ENCODE peak calls at places on chromosomes 3 and 15, in eight cellular contexts. A, U, T, N, V, Z, P and C are unnamed samples.

GRCh38 chr3:31802981-31803380 is 178.1 kb downstream of the OSBPL10 start:
- DNase-seq in Z (no peak), T (no peak), P (no peak), U (no peak), N (no peak), V (no peak), A (no peak), C (no peak)

GRCh38 chr3:194537732-194538247 is 51.0 kb upstream of the ATP13A3 start:
- DNase-seq in T (peak; percentile 60), P (no peak), V (no peak), Z (no peak), N (no peak), A (peak; percentile 89), U (no peak), C (no peak)

GRCh38 chr3:72446406-72447058 is 401.7 kb downstream of the SHQ1 start:
- DNase-seq in N (peak; percentile 70), Z (no peak), A (peak; percentile 47), P (no peak), U (peak; percentile 56), V (no peak), T (no peak), C (no peak)

GRCh38 chr15:29141908-29142747 is 127.5 kb downstream of the NSMCE3 start:
- DNase-seq in Z (no peak), T (no peak), V (no peak), N (peak; percentile 15), U (no peak), P (no peak), A (no peak), C (no peak)

GRCh38 chr15:101115887-101116680 is 135.8 kb downstream of the CHSY1 start:
- DNase-seq in Z (peak; percentile 59), U (no peak), T (no peak), N (no peak), P (peak; percentile 84), V (no peak), A (peak; percentile 54), C (no peak)

GRCh38 chr3:128066111-128066510 is 13.9 kb downstream of the SEC61A1 start:
- DNase-seq in N (no peak), T (no peak), A (no peak), V (no peak), Z (no peak), U (no peak), P (no peak), C (no peak)

GRCh38 chr15:34729056-34729455 is 25.7 kb downstream of the GJD2 start:
- DNase-seq in T (no peak), V (no peak), U (no peak), N (no peak), A (no peak), Z (no peak), P (no peak), C (no peak)

GRCh38 chr15:94844533-94845390 is 613.4 kb downstream of the MCTP2 start:
- DNase-seq in T (no peak), V (peak; percentile 76), P (peak; percentile 79), A (no peak), U (no peak), N (no peak), Z (peak; percentile 85), C (no peak)

GRCh38 chr3:119145500-119146167 is at the start of gene TEX55:
- DNase-seq in N (no peak), Z (peak; percentile 76), P (no peak), T (no peak), V (peak; percentile 62), A (peak; percentile 68), U (peak; percentile 31), C (peak; percentile 12)

GRCh38 chr15:72078887-72079286 is 39.1 kb downstream of the MYO9A start:
- DNase-seq in U (peak; percentile 85), A (no peak), T (no peak), Z (no peak), P (no peak), N (no peak), V (no peak), C (no peak)

GRCh38 chr15:68112711-68113110 is 58.6 kb downstream of the PIAS1 start:
- DNase-seq in N (no peak), P (no peak), A (peak; percentile 19), T (no peak), V (no peak), Z (no peak), U (no peak), C (no peak)

GRCh38 chr3:82157952-82158351 is 396.5 kb upstream of the GBE1 start:
- DNase-seq in T (no peak), N (no peak), P (no peak), Z (no peak), V (no peak), A (peak; percentile 47), U (no peak), C (no peak)

GRCh38 chr3:195044411-195044810 is 226.5 kb downstream of the XXYLT1 start:
- DNase-seq in P (peak; percentile 50), T (no peak), N (peak; percentile 21), Z (no peak), U (no peak), A (no peak), V (no peak), C (no peak)

GRCh38 chr3:184727357-184728060 is 15.6 kb upstream of the MAGEF1 start:
- DNase-seq in Z (peak; percentile 90), P (peak; percentile 78), V (peak; percentile 93), A (peak; percentile 81), T (peak; percentile 95), U (peak; percentile 62), N (no peak), C (peak; percentile 74)

GRCh38 chr3:40464339-40465110 is 7.4 kb downstream of the RPL14 start:
- DNase-seq in A (no peak), U (no peak), V (no peak), N (no peak), P (no peak), Z (no peak), T (no peak), C (no peak)

GRCh38 chr3:129683201-129683600 is 76.7 kb upstream of the PLXND1 start:
- DNase-seq in T (no peak), U (no peak), V (no peak), P (no peak), Z (no peak), A (no peak), N (no peak), C (no peak)

GRCh38 chr3:144556392-144556791 is 584.8 kb downstream of the DIPK2A start:
- DNase-seq in V (no peak), U (no peak), P (no peak), Z (no peak), N (no peak), A (peak; percentile 24), T (no peak), C (no peak)

GRCh38 chr15:76844096-76844495 is 61.0 kb downstream of the SCAPER start:
- DNase-seq in U (no peak), N (no peak), Z (no peak), T (no peak), P (no peak), A (peak; percentile 28), V (no peak), C (no peak)

GRCh38 chr3:5330152-5330810 is 142.8 kb downstream of the EDEM1 start:
- DNase-seq in N (no peak), Z (peak; percentile 28), V (no peak), P (no peak), T (no peak), A (peak; percentile 49), U (no peak), C (no peak)

GRCh38 chr3:47342156-47342555 is 38.7 kb upstream of the PTPN23 start:
- DNase-seq in U (no peak), P (peak; percentile 43), A (peak; percentile 25), Z (no peak), N (no peak), V (no peak), T (no peak), C (no peak)

GRCh38 chr3:53624467-53624866 is 130.1 kb downstream of the CACNA1D start:
- DNase-seq in U (no peak), V (no peak), T (no peak), N (no peak), Z (no peak), P (no peak), A (no peak), C (no peak)

GRCh38 chr3:132669256-132669777 is 9.2 kb downstream of the UBA5 start:
- DNase-seq in U (no peak), A (no peak), N (no peak), T (no peak), P (no peak), Z (no peak), V (no peak), C (no peak)

GRCh38 chr3:195255176-195255500 is 15.8 kb downstream of the XXYLT1 start:
- DNase-seq in T (no peak), V (no peak), P (peak; percentile 58), Z (no peak), A (no peak), U (no peak), N (no peak), C (no peak)

GRCh38 chr3:32706348-32707025 is 21.5 kb downstream of the CNOT10 start:
- DNase-seq in V (no peak), A (peak; percentile 11), T (no peak), U (no peak), P (no peak), Z (no peak), N (no peak), C (no peak)

GRCh38 chr3:71128951-71129350 is 454.6 kb downstream of the FOXP1 start:
- DNase-seq in N (no peak), P (no peak), T (no peak), Z (no peak), U (no peak), V (no peak), A (no peak), C (no peak)

GRCh38 chr3:31980530-31981205 is 394 bp downstream of the OSBPL10 start:
- DNase-seq in N (peak; percentile 32), A (peak; percentile 47), Z (peak; percentile 84), P (peak; percentile 69), U (peak; percentile 88), V (peak; percentile 78), T (peak; percentile 68), C (no peak)

GRCh38 chr3:136464502-136464901 is 214.4 kb downstream of the PCCB start:
- DNase-seq in N (no peak), Z (no peak), A (peak; percentile 84), P (no peak), V (no peak), U (no peak), T (no peak), C (no peak)